ENCODE peak calls at places on chromosome 4, in nine cellular contexts. T, P, Y, H, S, J, G, O and A are unnamed samples.

GRCh38 chr4:76677571-76678326 is 220.2 kb downstream of the SOWAHB start:
- DNase-seq in H (no peak), P (no peak), O (no peak), Y (no peak), T (no peak), J (no peak), S (no peak), G (no peak), A (no peak)

GRCh38 chr4:122842984-122843531 is 16.4 kb downstream of the FGF2 start:
- DNase-seq in G (no peak), H (no peak), Y (no peak), P (no peak), T (peak; percentile 12), S (no peak), O (peak; percentile 56), J (peak; percentile 42), A (no peak)

GRCh38 chr4:25936696-25937095 is 22.7 kb downstream of the SMIM20 start:
- DNase-seq in T (no peak), G (no peak), O (no peak), S (no peak), H (no peak), P (no peak), J (no peak), Y (no peak), A (no peak)

GRCh38 chr4:126465341-126465740 is 1150.6 kb downstream of the FAT4 start:
- DNase-seq in G (no peak), O (no peak), Y (peak; percentile 35), J (no peak), H (no peak), T (no peak), P (no peak), S (no peak), A (no peak)

GRCh38 chr4:158786155-158786581 is 17.3 kb downstream of the FNIP2 start:
- DNase-seq in S (no peak), P (no peak), G (no peak), O (no peak), J (no peak), T (no peak), H (no peak), Y (peak; percentile 28), A (no peak)

GRCh38 chr4:4200624-4201023 is 26.1 kb downstream of the OTOP1 start:
- DNase-seq in O (no peak), T (no peak), G (no peak), S (no peak), P (no peak), J (no peak), H (no peak), Y (peak; percentile 4), A (no peak)

GRCh38 chr4:105257817-105258495 is 111.3 kb downstream of the TET2 start:
- DNase-seq in J (no peak), S (no peak), G (no peak), H (no peak), P (no peak), T (no peak), O (no peak), Y (no peak), A (no peak)

GRCh38 chr4:8287606-8288280 is 18.2 kb downstream of the HTRA3 start:
- DNase-seq in Y (no peak), T (no peak), O (no peak), G (no peak), H (peak; percentile 10), P (no peak), S (no peak), J (no peak), A (no peak)

GRCh38 chr4:7291372-7292135 is 99.2 kb downstream of the SORCS2 start:
- DNase-seq in O (peak; percentile 56), P (peak; percentile 53), Y (peak; percentile 40), S (no peak), T (no peak), J (peak; percentile 40), G (no peak), H (peak; percentile 37), A (no peak)

GRCh38 chr4:53734584-53735363 is 143.5 kb upstream of the LNX1 start:
- DNase-seq in G (no peak), J (no peak), H (no peak), S (no peak), T (no peak), P (no peak), Y (peak; percentile 75), O (no peak), A (no peak)

GRCh38 chr4:55445921-55446577 is 50.3 kb downstream of the TMEM165 start:
- DNase-seq in O (no peak), P (no peak), S (no peak), G (no peak), J (no peak), H (no peak), Y (peak; percentile 89), T (no peak), A (no peak)

GRCh38 chr4:152618971-152619370 is 60.8 kb downstream of the TMEM154 start:
- DNase-seq in T (no peak), O (no peak), Y (no peak), H (no peak), P (no peak), G (no peak), S (no peak), J (no peak), A (no peak)

GRCh38 chr4:119656986-119657635 is 28.5 kb upstream of the PDE5A start:
- DNase-seq in J (no peak), H (no peak), G (no peak), P (no peak), T (no peak), Y (peak; percentile 69), S (no peak), O (no peak), A (no peak)

GRCh38 chr4:140856692-140857091 is 100.5 kb upstream of the TBC1D9 start:
- DNase-seq in H (peak; percentile 20), P (no peak), J (no peak), T (no peak), G (no peak), Y (peak; percentile 22), S (no peak), O (peak; percentile 24), A (no peak)

GRCh38 chr4:154606728-154607723 is 5.4 kb downstream of the FGG start:
- DNase-seq in T (no peak), G (no peak), P (no peak), H (no peak), S (no peak), Y (no peak), J (no peak), O (no peak), A (no peak)
- TF ChIP-seq POLR2A in T (no peak), G (no peak), P (no peak), H (no peak), S (no peak), Y (no peak), J (no peak), O (no peak), A (no peak)

DNA sequence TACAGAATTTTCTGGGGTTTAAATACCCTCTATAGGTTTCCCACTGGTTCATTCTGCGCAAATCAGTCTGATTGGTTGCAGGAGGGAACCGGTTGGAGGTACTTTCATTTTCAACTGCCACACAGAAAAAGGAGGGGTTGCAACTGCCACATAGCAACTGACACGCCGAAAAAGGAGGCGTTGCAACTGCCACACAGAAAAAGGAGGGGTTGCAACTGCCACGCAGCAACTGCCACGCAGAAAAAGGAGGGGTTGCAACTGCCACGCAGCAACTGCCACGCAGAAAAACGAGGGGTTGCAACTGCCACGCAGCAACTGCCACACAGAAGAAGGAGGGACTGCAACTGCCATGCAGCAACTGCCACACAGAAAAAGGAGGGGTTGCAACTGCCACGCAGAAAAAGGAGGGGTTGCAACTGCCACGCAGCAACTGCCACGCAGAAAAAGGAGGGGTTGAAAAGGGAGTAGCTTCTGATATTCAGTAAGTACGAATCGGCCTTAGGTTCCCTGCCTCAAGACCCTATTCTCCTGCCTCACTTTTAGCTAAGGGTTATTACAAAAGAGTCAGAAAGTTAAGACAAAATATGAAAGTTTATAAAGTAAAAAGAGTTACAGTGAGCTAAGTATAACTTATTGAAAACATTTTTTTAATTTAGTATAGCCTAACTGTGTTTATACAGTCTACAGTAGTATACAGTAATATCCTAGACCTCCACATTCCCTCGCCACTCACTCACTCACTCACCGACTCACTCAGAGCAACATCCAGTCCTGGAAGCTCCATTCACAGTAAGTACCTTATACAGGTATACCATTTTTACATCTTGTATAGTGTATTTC is 431.8 kb downstream of the KCTD8 start:
- DNase-seq in S (no peak), P (no peak), H (no peak), O (no peak), J (no peak), T (no peak), G (no peak), Y (peak; percentile 23), A (no peak)
- TF ChIP-seq POLR2A in S (no peak), P (no peak), H (no peak), O (no peak), J (no peak), T (no peak), G (no peak), Y (no peak), A (no peak)

GRCh38 chr4:909131-909571 is 23.0 kb downstream of the GAK start:
- DNase-seq in P (no peak), G (no peak), H (no peak), Y (no peak), T (no peak), O (no peak), S (no peak), J (no peak), A (no peak)
- TF ChIP-seq POLR2A in P (no peak), G (no peak), H (no peak), Y (no peak), T (no peak), O (no peak), S (no peak), J (no peak), A (no peak)

GRCh38 chr4:71470547-71470946 is 131.7 kb downstream of the SLC4A4 start:
- DNase-seq in J (no peak), G (no peak), P (no peak), H (no peak), S (no peak), T (no peak), Y (no peak), O (no peak), A (no peak)

GRCh38 chr4:71461422-71461821 is 122.6 kb downstream of the SLC4A4 start:
- DNase-seq in T (no peak), J (no peak), Y (no peak), G (no peak), O (no peak), H (no peak), S (no peak), P (no peak), A (no peak)

GRCh38 chr4:71468086-71468485 is 129.3 kb downstream of the SLC4A4 start:
- DNase-seq in G (no peak), H (no peak), T (no peak), Y (peak; percentile 23), J (no peak), S (no peak), P (no peak), O (no peak), A (no peak)

DNA sequence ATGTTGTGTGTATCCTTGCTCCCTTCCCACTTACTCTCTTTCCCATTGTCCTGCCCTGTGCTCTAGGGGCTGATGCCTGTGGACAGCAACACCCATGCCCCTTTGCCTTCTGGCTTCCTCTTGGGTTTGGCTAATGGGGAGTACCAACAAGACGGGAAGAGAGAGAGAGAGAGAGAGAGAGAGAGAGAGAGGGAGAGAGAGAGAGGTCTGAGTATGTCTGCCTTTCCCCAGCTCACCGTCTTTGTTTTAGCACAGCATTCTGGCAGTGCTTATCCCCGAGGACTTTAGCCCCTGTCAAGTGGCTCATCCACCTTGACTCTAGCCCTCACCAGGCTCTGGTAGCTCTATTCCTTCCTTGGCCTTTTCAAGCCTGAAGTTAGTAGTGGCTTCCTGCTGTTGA is 128.0 kb downstream of the SLC4A4 start:
- DNase-seq in O (no peak), Y (no peak), J (no peak), S (no peak), P (no peak), G (no peak), H (no peak), T (no peak), A (no peak)
- TF ChIP-seq POLR2A in O (no peak), Y (no peak), J (no peak), S (no peak), P (no peak), G (no peak), H (no peak), T (no peak), A (no peak)